ENCODE peak calls at places on chromosomes 5 and 9, in four cellular contexts. E is A549, T is brain microvascular endothelial cell, A is tibial artery. X is an unnamed sample.

GRCh38 chr5:116724971-116725370 is 150.3 kb upstream of the SEMA6A start:
- DNase-seq in E (no peak), T (no peak), A (no peak), X (no peak)

GRCh38 chr5:147892696-147893296 is 13.5 kb downstream of the C5orf46 start:
- DNase-seq in E (no peak), T (no peak), A (no peak), X (no peak)

GRCh38 chr5:135055385-135055784 is 21.4 kb upstream of the PITX1 start:
- DNase-seq in E (no peak), T (no peak), A (peak; percentile 28), X (no peak)

GRCh38 chr5:151819830-151820229 is 48.1 kb downstream of the G3BP1 start:
- DNase-seq in E (no peak), T (no peak), A (no peak), X (no peak)

GRCh38 chr5:125199968-125200841 is 453.8 kb upstream of the ZNF608 start:
- DNase-seq in E (no peak), T (no peak), A (no peak), X (no peak)

GRCh38 chr5:115857621-115858349 is 16.1 kb downstream of the AP3S1 start:
- DNase-seq in E (no peak), T (peak; percentile 72), A (no peak), X (no peak)

GRCh38 chr5:88948746-88949600 is 66.0 kb upstream of the MEF2C start:
- DNase-seq in E (no peak), T (no peak), A (no peak), X (no peak)

GRCh38 chr5:137372386-137373160 is 126.6 kb downstream of the SPOCK1 start:
- DNase-seq in E (no peak), T (no peak), A (no peak), X (no peak)

GRCh38 chr5:78727786-78728761 is 79.5 kb upstream of the LHFPL2 start:
- DNase-seq in E (peak; percentile 51), T (no peak), A (no peak), X (no peak)

GRCh38 chr5:142213077-142213476 is 104.5 kb downstream of the NDFIP1 start:
- DNase-seq in E (no peak), T (no peak), A (no peak), X (no peak)
- TF ChIP-seq CTCF in E (no peak), T (no peak), A (no peak), X (no peak)

GRCh38 chr5:34771076-34771475 is 67.9 kb upstream of the TTC23L start:
- DNase-seq in E (no peak), T (no peak), A (no peak), X (no peak)
- TF ChIP-seq CTCF in E (no peak), T (peak; percentile 22), A (no peak), X (peak; percentile 43)

GRCh38 chr9:29211681-29212589 is 1638.7 kb upstream of the C9orf72 start:
- DNase-seq in E (peak; percentile 56), T (no peak), A (no peak), X (peak; percentile 80)
- TF ChIP-seq CTCF in E (peak; percentile 69), T (peak; percentile 69), A (peak; percentile 44), X (peak; percentile 89)

GRCh38 chr9:95096807-95097206 is 220.7 kb downstream of the FANCC start:
- DNase-seq in E (no peak), T (no peak), A (no peak), X (no peak)
- TF ChIP-seq CTCF in E (no peak), T (peak; percentile 5), A (no peak), X (no peak)

GRCh38 chr5:170913573-170913972 is 51.8 kb downstream of the RANBP17 start:
- DNase-seq in E (no peak), T (no peak), A (no peak), X (no peak)

GRCh38 chr5:170920196-170920595 is 58.4 kb downstream of the RANBP17 start:
- DNase-seq in E (no peak), T (no peak), A (no peak), X (no peak)

DNA sequence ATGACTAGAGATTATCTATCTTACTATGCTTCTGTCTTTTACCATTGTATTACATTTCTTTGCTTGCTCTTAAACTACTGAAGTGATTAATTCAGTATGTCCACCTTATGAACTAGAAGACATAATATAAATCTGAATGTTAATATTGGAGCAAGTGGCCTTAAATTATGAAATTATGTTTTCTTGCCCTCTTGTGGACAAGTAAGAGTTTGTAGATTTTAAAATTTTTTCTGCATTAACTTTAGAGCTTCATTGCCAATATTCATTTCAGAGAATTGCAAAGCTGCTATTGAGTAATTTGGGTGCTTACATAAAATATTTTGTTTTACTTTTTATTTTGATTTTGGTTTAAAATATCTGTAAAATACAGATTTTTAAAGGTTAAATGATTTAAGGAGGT is 55.3 kb downstream of the RANBP17 start:
- DNase-seq in E (no peak), T (no peak), A (no peak), X (no peak)
- TF ChIP-seq CTCF in E (peak; percentile 27), T (no peak), A (no peak), X (peak; percentile 54)

GRCh38 chr5:80275347-80275746 is 19.5 kb upstream of the SERINC5 start:
- DNase-seq in E (no peak), T (no peak), A (no peak), X (no peak)
- TF ChIP-seq CTCF in E (peak; percentile 47), T (peak; percentile 72), A (peak; percentile 20), X (peak; percentile 65)

DNA sequence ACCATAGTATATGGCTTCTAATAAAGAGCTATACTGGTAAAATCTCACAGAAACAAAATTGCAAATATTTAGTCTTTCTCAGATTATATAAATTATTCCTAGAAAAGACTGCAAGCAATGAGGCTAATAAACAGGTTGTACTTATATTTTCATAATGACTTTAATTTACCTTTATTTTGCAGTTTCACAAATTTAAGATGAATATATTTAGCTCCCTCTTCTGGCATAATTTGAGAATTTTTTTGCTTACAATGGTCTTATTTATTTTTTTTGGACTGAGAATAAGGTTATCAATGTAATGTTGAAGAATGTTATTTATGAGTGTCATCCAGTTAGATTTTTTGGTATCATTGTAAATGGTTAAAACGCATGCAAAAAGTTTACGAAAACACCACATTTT is 56.7 kb downstream of the PIK3R1 start:
- DNase-seq in E (no peak), T (no peak), A (no peak), X (no peak)
- TF ChIP-seq CTCF in E (peak; percentile 42), T (no peak), A (peak; percentile 28), X (peak; percentile 75)

GRCh38 chr5:118692811-118693342 is 295.5 kb downstream of the DTWD2 start:
- DNase-seq in E (no peak), T (no peak), A (no peak), X (no peak)
- TF ChIP-seq CTCF in E (no peak), T (no peak), A (no peak), X (peak; percentile 54)